ENCODE peak calls at places on chromosomes 11 and 22, in four cellular contexts. W is GM12878, I is K562, N is H1. A is an unnamed sample.

GRCh38 chr11:80816454-80816847 is 1375.6 kb upstream of the TENM4 start:
- DNase-seq in N (no peak), I (no peak), W (no peak), A (no peak)

GRCh38 chr11:74574563-74574962 is 17.8 kb upstream of the POLD3 start:
- DNase-seq in N (no peak), I (no peak), W (no peak), A (no peak)

GRCh38 chr22:36569999-36570398 is 41.0 kb upstream of the EIF3D start:
- DNase-seq in W (no peak), I (peak), N (peak), A (peak)

GRCh38 chr11:79973701-79974626 is 533.1 kb upstream of the TENM4 start:
- DNase-seq in N (peak), I (no peak), W (no peak), A (no peak)

GRCh38 chr11:108836541-108836940 is 171.7 kb downstream of the DDX10 start:
- DNase-seq in N (no peak), W (no peak), I (no peak), A (no peak)

GRCh38 chr11:16012125-16012751 is 344.1 kb downstream of the SOX6 start:
- DNase-seq in I (peak), N (no peak), W (no peak), A (no peak)

GRCh38 chr11:15158351-15159015 is 43.8 kb downstream of the INSC start:
- DNase-seq in N (no peak), I (no peak), W (no peak), A (no peak)

GRCh38 chr11:66864172-66864901 is 7.5 kb downstream of the LRFN4 start:
- DNase-seq in N (no peak), I (no peak), W (no peak), A (no peak)

GRCh38 chr11:126510621-126511370 is 155.3 kb downstream of the ST3GAL4 start:
- DNase-seq in I (no peak), W (no peak), N (no peak), A (no peak)

GRCh38 chr11:2576536-2576935 is 123.3 kb downstream of the KCNQ1OT1 start:
- DNase-seq in I (no peak), N (no peak), W (no peak), A (no peak)

GRCh38 chr11:126348806-126349582 is 6.5 kb upstream of the ST3GAL4 start:
- DNase-seq in W (no peak), N (no peak), I (no peak), A (no peak)

GRCh38 chr11:119741369-119742262 is 12.6 kb upstream of the NECTIN1 start:
- DNase-seq in N (no peak), W (no peak), I (peak), A (no peak)

GRCh38 chr22:49686495-49687219 is 141.0 kb downstream of the BRD1 start:
- DNase-seq in I (no peak), W (no peak), N (no peak), A (no peak)
- TF ChIP-seq NRF1 in I (no peak), W (no peak), N (no peak), A (no peak)

GRCh38 chr11:70046089-70046488 is 32.0 kb upstream of the ANO1 start:
- DNase-seq in I (no peak), N (no peak), W (no peak), A (no peak)
- H3K4me3 ChIP-seq in I (no peak), N (no peak), W (no peak), A (no peak)

GRCh38 chr11:46672381-46672839 is 28.0 kb downstream of the ARHGAP1 start:
- DNase-seq in I (no peak), W (no peak), N (no peak), A (no peak)

GRCh38 chr11:46671958-46672315 is 28.5 kb downstream of the ARHGAP1 start:
- DNase-seq in N (no peak), I (no peak), W (no peak), A (no peak)

GRCh38 chr11:46666982-46667590 is 33.3 kb downstream of the ARHGAP1 start:
- DNase-seq in W (no peak), N (no peak), I (no peak), A (no peak)

GRCh38 chr11:46668480-46669085 is 31.8 kb downstream of the ARHGAP1 start:
- DNase-seq in N (no peak), W (no peak), I (no peak), A (no peak)

GRCh38 chr11:46669606-46670243 is 30.7 kb downstream of the ARHGAP1 start:
- DNase-seq in I (peak), W (no peak), N (no peak), A (peak)
- TF ChIP-seq NRF1 in I (no peak), W (no peak), N (no peak), A (no peak)

DNA sequence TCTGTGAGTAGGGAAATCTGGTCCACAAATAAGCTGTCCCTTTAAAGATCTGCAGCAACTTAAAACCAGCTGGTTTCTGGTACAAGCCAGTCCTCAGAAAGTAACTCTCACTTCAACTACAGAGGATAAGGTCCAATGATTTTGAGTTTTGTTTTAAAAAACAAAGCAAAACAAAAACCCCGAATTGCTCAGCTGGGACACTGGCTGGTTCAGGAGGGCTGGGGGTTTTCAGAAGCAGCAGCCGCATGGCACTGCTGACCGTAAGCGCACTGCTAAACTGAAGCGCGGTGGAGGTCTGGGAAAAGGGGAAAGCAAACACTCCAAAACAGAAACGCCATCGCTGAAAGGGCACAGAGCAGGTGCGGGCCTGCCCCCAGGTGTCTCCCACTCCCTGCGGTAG is 59.7 kb downstream of the MICAL3 start:
- DNase-seq in W (peak), I (no peak), N (no peak), A (no peak)
- H3K4me3 ChIP-seq in W (peak), I (no peak), N (no peak), A (no peak)

DNA sequence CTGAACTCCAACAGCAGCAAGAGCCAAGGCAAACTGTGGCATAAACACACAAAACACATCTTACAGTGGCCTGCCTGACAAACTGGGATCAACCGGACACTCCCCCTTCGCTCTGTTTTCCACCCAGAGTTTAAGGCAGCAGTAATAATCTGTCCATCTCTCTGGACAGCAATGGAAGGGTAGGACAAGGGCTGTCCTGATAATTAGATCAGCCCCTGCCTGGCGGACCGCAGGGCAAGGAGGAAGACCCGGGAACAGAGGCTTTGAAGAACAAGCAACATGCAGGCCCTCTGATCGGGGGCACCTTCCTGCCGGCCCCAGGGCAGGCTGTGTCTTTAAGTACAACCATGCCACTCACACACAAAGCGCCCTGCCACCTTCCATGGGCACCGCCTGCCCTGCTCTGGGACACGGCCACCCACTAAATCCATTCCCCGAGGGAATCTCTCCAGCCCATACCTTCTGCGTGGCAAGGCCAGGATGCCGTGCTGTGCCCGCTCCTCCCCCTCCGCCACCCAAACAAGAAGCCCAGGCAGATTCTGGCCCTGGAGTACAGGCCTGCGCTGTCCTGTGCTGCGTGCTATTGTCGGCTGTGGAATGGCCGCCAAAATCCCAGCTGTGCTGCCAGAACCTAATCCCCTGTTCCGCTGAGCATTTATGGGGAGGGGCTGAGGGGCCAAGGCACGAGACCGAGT is 38.8 kb downstream of the NUMA1 start:
- DNase-seq in W (no peak), I (peak), N (no peak), A (peak)
- TF ChIP-seq NRF1 in W (no peak), I (no peak), N (no peak), A (no peak)

GRCh38 chr22:23801886-23802377 is 15.2 kb downstream of the SMARCB1 start:
- DNase-seq in W (no peak), N (no peak), I (no peak), A (no peak)
- H3K4me3 ChIP-seq in W (no peak), N (no peak), I (no peak), A (no peak)